ENCODE peak calls at places on chromosomes 12 and 14, in eight cellular contexts. I is SK-N-SH; J is NCI-H460; D is activated naive CD4-positive, alpha-beta T cell; O is dermis blood vessel endothelial cell; L is nucleus accumbens; W is AML-193; U is T-helper 9 cell. X is an unnamed sample.

GRCh38 chr12:116784238-116784612 is 46.1 kb downstream of the RNFT2 start:
- DNase-seq in I (peak; percentile 25), J (no peak), D (no peak), O (no peak), L (no peak), W (no peak), U (no peak), X (no peak)

GRCh38 chr12:124694846-124695497 is 127.6 kb upstream of the NCOR2 start:
- DNase-seq in I (no peak), J (peak; percentile 96), D (no peak), O (peak; percentile 97), L (no peak), W (no peak), U (no peak), X (no peak)

GRCh38 chr14:29311983-29312382 is 545.4 kb downstream of the FOXG1 start:
- DNase-seq in I (no peak), J (no peak), D (no peak), O (no peak), L (no peak), W (no peak), U (no peak), X (no peak)

GRCh38 chr12:91980345-91980744 is 165.3 kb downstream of the BTG1 start:
- DNase-seq in I (no peak), J (no peak), D (no peak), O (no peak), L (no peak), W (no peak), U (no peak), X (no peak)

GRCh38 chr12:114952573-114953196 is 268.7 kb upstream of the TBX3 start:
- DNase-seq in I (no peak), J (no peak), D (no peak), O (no peak), L (no peak), W (no peak), U (no peak), X (no peak)

GRCh38 chr12:32483499-32483898 is 84.1 kb downstream of the FGD4 start:
- DNase-seq in I (no peak), J (peak; percentile 32), D (no peak), O (no peak), L (no peak), W (peak; percentile 64), U (no peak), X (no peak)

GRCh38 chr12:104310751-104311297 is 7.3 kb downstream of the EID3 start:
- DNase-seq in I (no peak), J (no peak), D (no peak), O (no peak), L (no peak), W (no peak), U (no peak), X (no peak)

GRCh38 chr14:50541159-50541567 is 8.8 kb upstream of the MAP4K5 start:
- DNase-seq in I (no peak), J (no peak), D (no peak), O (no peak), L (no peak), W (no peak), U (no peak), X (no peak)

GRCh38 chr14:35992816-35993511 is 166.8 kb downstream of the BRMS1L start:
- DNase-seq in I (no peak), J (no peak), D (no peak), O (no peak), L (no peak), W (no peak), U (no peak), X (no peak)

GRCh38 chr12:34405286-34406227 is 383.3 kb downstream of the ALG10 start:
- DNase-seq in I (peak; percentile 0), J (no peak), D (no peak), O (no peak), L (no peak), W (no peak), U (no peak), X (no peak)

GRCh38 chr12:11663128-11663527 is 13.7 kb downstream of the ETV6 start:
- DNase-seq in I (no peak), J (no peak), D (no peak), O (no peak), L (no peak), W (no peak), U (no peak), X (no peak)

GRCh38 chr12:124518051-124518932 is 49.1 kb downstream of the NCOR2 start:
- DNase-seq in I (peak; percentile 90), J (peak; percentile 93), D (no peak), O (peak; percentile 99), L (peak; percentile 93), W (no peak), U (no peak), X (peak; percentile 87)

GRCh38 chr12:951166-951565 is 1.7 kb upstream of the RAD52 start:
- DNase-seq in I (no peak), J (no peak), D (no peak), O (no peak), L (no peak), W (no peak), U (no peak), X (no peak)

GRCh38 chr14:104685216-104685997 is 4.0 kb upstream of the INF2 start:
- DNase-seq in I (no peak), J (no peak), D (no peak), O (no peak), L (no peak), W (no peak), U (no peak), X (no peak)

GRCh38 chr12:1130164-1130563 is 139.1 kb downstream of the ERC1 start:
- DNase-seq in I (no peak), J (no peak), D (no peak), O (peak; percentile 79), L (no peak), W (no peak), U (no peak), X (peak; percentile 86)

GRCh38 chr12:3088251-3088650 is 11.1 kb downstream of the TSPAN9 start:
- DNase-seq in I (no peak), J (no peak), D (no peak), O (no peak), L (no peak), W (no peak), U (no peak), X (no peak)

GRCh38 chr12:101928556-101928955 is 51.2 kb downstream of the DRAM1 start:
- DNase-seq in I (no peak), J (no peak), D (no peak), O (no peak), L (no peak), W (no peak), U (no peak), X (no peak)

GRCh38 chr14:70680748-70681147 is 39.0 kb downstream of the TTC9 start:
- DNase-seq in I (no peak), J (no peak), D (no peak), O (no peak), L (no peak), W (no peak), U (no peak), X (no peak)

GRCh38 chr14:55772521-55772920 is 192.5 kb downstream of the KTN1 start:
- DNase-seq in I (no peak), J (no peak), D (no peak), O (no peak), L (no peak), W (no peak), U (no peak), X (no peak)

GRCh38 chr12:57233357-57234232 is 4.1 kb downstream of the SHMT2 start:
- DNase-seq in I (no peak), J (no peak), D (no peak), O (no peak), L (no peak), W (no peak), U (no peak), X (no peak)

GRCh38 chr14:100165376-100165775 is 5.9 kb upstream of the DEGS2 start:
- DNase-seq in I (no peak), J (no peak), D (no peak), O (no peak), L (no peak), W (no peak), U (no peak), X (no peak)